ENCODE peak calls at places on chromosomes 1 and 21, in nine cellular contexts. H, V, A, I, E, G, D, W and Q are unnamed samples.

GRCh38 chr1:198054510-198054909 is 102.3 kb upstream of the NEK7 start:
- DNase-seq in H (no peak), V (no peak), A (no peak), I (no peak), E (no peak), G (no peak), D (no peak), W (no peak), Q (no peak)

GRCh38 chr1:171961861-171962260 is 120.6 kb downstream of the DNM3 start:
- DNase-seq in H (no peak), V (no peak), A (no peak), I (no peak), E (no peak), G (no peak), D (no peak), W (no peak), Q (no peak)

GRCh38 chr1:226645279-226645976 is 93.7 kb downstream of the ITPKB start:
- DNase-seq in H (no peak), V (no peak), A (no peak), I (peak), E (no peak), G (peak), D (no peak), W (no peak), Q (no peak)

GRCh38 chr1:243525085-243525487 is 269.2 kb downstream of the SDCCAG8 start:
- DNase-seq in H (no peak), V (no peak), A (peak), I (no peak), E (no peak), G (no peak), D (no peak), W (no peak), Q (no peak)

GRCh38 chr1:10598088-10598712 is 123.5 kb downstream of the PEX14 start:
- DNase-seq in H (no peak), V (no peak), A (no peak), I (no peak), E (no peak), G (no peak), D (no peak), W (no peak), Q (no peak)

GRCh38 chr1:21496063-21496462 is 13.2 kb upstream of the ALPL start:
- DNase-seq in H (no peak), V (no peak), A (no peak), I (no peak), E (no peak), G (no peak), D (no peak), W (no peak), Q (no peak)

GRCh38 chr1:233897325-233898162 is 6.9 kb upstream of the SLC35F3 start:
- DNase-seq in H (no peak), V (no peak), A (no peak), I (no peak), E (no peak), G (no peak), D (no peak), W (no peak), Q (no peak)

GRCh38 chr1:187920976-187921375 is 1092.2 kb downstream of the PLA2G4A start:
- DNase-seq in H (no peak), V (no peak), A (no peak), I (no peak), E (no peak), G (no peak), D (no peak), W (no peak), Q (no peak)

GRCh38 chr1:5743435-5744095 is 248.7 kb downstream of the NPHP4 start:
- DNase-seq in H (no peak), V (no peak), A (no peak), I (no peak), E (no peak), G (no peak), D (no peak), W (no peak), Q (no peak)

GRCh38 chr21:42068256-42068545 is 2.9 kb upstream of the UMODL1 start:
- DNase-seq in H (no peak), V (no peak), A (no peak), I (no peak), E (no peak), G (no peak), D (no peak), W (no peak), Q (no peak)